ENCODE peak calls at places on chromosomes 13 and 19, in eight cellular contexts. One of them, this sample, is unnamed.

GRCh38 chr13:75512253-75512652 is 25.4 kb downstream of the COMMD6 start:
- DNase-seq in GM03348: no peak
- DNase-seq in NCI-H2171 treated with DMSO at 0.1 percent for 48 hours: no peak
- DNase-seq in PC-3: no peak
- DNase-seq in hypothalamus: no peak
- DNase-seq in stimulated activated CD4-positive, alpha-beta T cell treated with anti-CD3 and anti-CD28 coated beads, Interleukin-1b, Interleukin-23, amount 100 ng/mL, for 1 hour: no peak
- DNase-seq in activated naive CD4-positive, alpha-beta T cell treated with anti-CD3 and anti-CD28 coated beads, Interleukin-2, amount 10 ng/mL, durations not matched to agents 7 days and 5 days: no peak
- DNase-seq in left ventricle myocardium superior: no peak
- DNase-seq in this sample: no peak

GRCh38 chr19:39380521-39381502 is 10.1 kb downstream of the PAF1 start:
- DNase-seq in GM03348: no peak
- DNase-seq in NCI-H2171 treated with DMSO at 0.1 percent for 48 hours: no peak
- DNase-seq in PC-3: no peak
- DNase-seq in hypothalamus: no peak
- DNase-seq in stimulated activated CD4-positive, alpha-beta T cell treated with anti-CD3 and anti-CD28 coated beads, Interleukin-1b, Interleukin-23, amount 100 ng/mL, for 1 hour: no peak
- DNase-seq in activated naive CD4-positive, alpha-beta T cell treated with anti-CD3 and anti-CD28 coated beads, Interleukin-2, amount 10 ng/mL, durations not matched to agents 7 days and 5 days: no peak
- DNase-seq in left ventricle myocardium superior: no peak
- DNase-seq in this sample: no peak

GRCh38 chr13:27135023-27135422 is 36.6 kb downstream of the USP12 start:
- DNase-seq in GM03348: no peak
- DNase-seq in NCI-H2171 treated with DMSO at 0.1 percent for 48 hours: no peak
- DNase-seq in PC-3: peak; percentile 46
- DNase-seq in hypothalamus: no peak
- DNase-seq in stimulated activated CD4-positive, alpha-beta T cell treated with anti-CD3 and anti-CD28 coated beads, Interleukin-1b, Interleukin-23, amount 100 ng/mL, for 1 hour: no peak
- DNase-seq in activated naive CD4-positive, alpha-beta T cell treated with anti-CD3 and anti-CD28 coated beads, Interleukin-2, amount 10 ng/mL, durations not matched to agents 7 days and 5 days: no peak
- DNase-seq in left ventricle myocardium superior: no peak
- DNase-seq in this sample: no peak

GRCh38 chr13:112078216-112078615 is 11.3 kb downstream of the SOX1 start:
- DNase-seq in GM03348: no peak
- DNase-seq in NCI-H2171 treated with DMSO at 0.1 percent for 48 hours: no peak
- DNase-seq in PC-3: no peak
- DNase-seq in hypothalamus: no peak
- DNase-seq in stimulated activated CD4-positive, alpha-beta T cell treated with anti-CD3 and anti-CD28 coated beads, Interleukin-1b, Interleukin-23, amount 100 ng/mL, for 1 hour: no peak
- DNase-seq in activated naive CD4-positive, alpha-beta T cell treated with anti-CD3 and anti-CD28 coated beads, Interleukin-2, amount 10 ng/mL, durations not matched to agents 7 days and 5 days: no peak
- DNase-seq in left ventricle myocardium superior: no peak
- DNase-seq in this sample: no peak

GRCh38 chr19:18610556-18611326 is 1.9 kb upstream of the TMEM59L start:
- DNase-seq in GM03348: no peak
- DNase-seq in NCI-H2171 treated with DMSO at 0.1 percent for 48 hours: no peak
- DNase-seq in PC-3: no peak
- DNase-seq in hypothalamus: no peak
- DNase-seq in stimulated activated CD4-positive, alpha-beta T cell treated with anti-CD3 and anti-CD28 coated beads, Interleukin-1b, Interleukin-23, amount 100 ng/mL, for 1 hour: no peak
- DNase-seq in activated naive CD4-positive, alpha-beta T cell treated with anti-CD3 and anti-CD28 coated beads, Interleukin-2, amount 10 ng/mL, durations not matched to agents 7 days and 5 days: no peak
- DNase-seq in left ventricle myocardium superior: no peak
- DNase-seq in this sample: no peak

GRCh38 chr19:34452671-34453253 is 24.6 kb downstream of the UBA2 start:
- DNase-seq in GM03348: peak; percentile 9
- DNase-seq in NCI-H2171 treated with DMSO at 0.1 percent for 48 hours: no peak
- DNase-seq in PC-3: no peak
- DNase-seq in hypothalamus: no peak
- DNase-seq in stimulated activated CD4-positive, alpha-beta T cell treated with anti-CD3 and anti-CD28 coated beads, Interleukin-1b, Interleukin-23, amount 100 ng/mL, for 1 hour: no peak
- DNase-seq in activated naive CD4-positive, alpha-beta T cell treated with anti-CD3 and anti-CD28 coated beads, Interleukin-2, amount 10 ng/mL, durations not matched to agents 7 days and 5 days: no peak
- DNase-seq in left ventricle myocardium superior: no peak
- DNase-seq in this sample: no peak

GRCh38 chr19:18388328-18389094 is 2.6 kb downstream of the GDF15 start:
- DNase-seq in GM03348: peak; percentile 91
- DNase-seq in NCI-H2171 treated with DMSO at 0.1 percent for 48 hours: peak; percentile 76
- DNase-seq in PC-3: peak; percentile 83
- DNase-seq in hypothalamus: peak; percentile 32
- DNase-seq in stimulated activated CD4-positive, alpha-beta T cell treated with anti-CD3 and anti-CD28 coated beads, Interleukin-1b, Interleukin-23, amount 100 ng/mL, for 1 hour: peak; percentile 74
- DNase-seq in activated naive CD4-positive, alpha-beta T cell treated with anti-CD3 and anti-CD28 coated beads, Interleukin-2, amount 10 ng/mL, durations not matched to agents 7 days and 5 days: peak; percentile 83
- DNase-seq in left ventricle myocardium superior: peak; percentile 91
- DNase-seq in this sample: peak; percentile 93

GRCh38 chr13:45356966-45357689 is 16.1 kb upstream of the TPT1 start:
- DNase-seq in GM03348: no peak
- DNase-seq in NCI-H2171 treated with DMSO at 0.1 percent for 48 hours: no peak
- DNase-seq in PC-3: no peak
- DNase-seq in hypothalamus: no peak
- DNase-seq in stimulated activated CD4-positive, alpha-beta T cell treated with anti-CD3 and anti-CD28 coated beads, Interleukin-1b, Interleukin-23, amount 100 ng/mL, for 1 hour: no peak
- DNase-seq in activated naive CD4-positive, alpha-beta T cell treated with anti-CD3 and anti-CD28 coated beads, Interleukin-2, amount 10 ng/mL, durations not matched to agents 7 days and 5 days: no peak
- DNase-seq in left ventricle myocardium superior: no peak
- DNase-seq in this sample: no peak

GRCh38 chr13:99624936-99625540 is 123.8 kb downstream of the TM9SF2 start:
- DNase-seq in GM03348: no peak
- DNase-seq in NCI-H2171 treated with DMSO at 0.1 percent for 48 hours: no peak
- DNase-seq in PC-3: no peak
- DNase-seq in hypothalamus: no peak
- DNase-seq in stimulated activated CD4-positive, alpha-beta T cell treated with anti-CD3 and anti-CD28 coated beads, Interleukin-1b, Interleukin-23, amount 100 ng/mL, for 1 hour: no peak
- DNase-seq in activated naive CD4-positive, alpha-beta T cell treated with anti-CD3 and anti-CD28 coated beads, Interleukin-2, amount 10 ng/mL, durations not matched to agents 7 days and 5 days: no peak
- DNase-seq in left ventricle myocardium superior: no peak
- DNase-seq in this sample: no peak

GRCh38 chr19:38441660-38442348 is 8.3 kb downstream of the RYR1 start:
- DNase-seq in GM03348: no peak
- DNase-seq in NCI-H2171 treated with DMSO at 0.1 percent for 48 hours: no peak
- DNase-seq in PC-3: no peak
- DNase-seq in hypothalamus: no peak
- DNase-seq in stimulated activated CD4-positive, alpha-beta T cell treated with anti-CD3 and anti-CD28 coated beads, Interleukin-1b, Interleukin-23, amount 100 ng/mL, for 1 hour: no peak
- DNase-seq in activated naive CD4-positive, alpha-beta T cell treated with anti-CD3 and anti-CD28 coated beads, Interleukin-2, amount 10 ng/mL, durations not matched to agents 7 days and 5 days: peak; percentile 25
- DNase-seq in left ventricle myocardium superior: no peak
- DNase-seq in this sample: no peak

GRCh38 chr13:29849071-29849541 is 1.3 kb downstream of the UBL3 start:
- DNase-seq in GM03348: no peak
- DNase-seq in NCI-H2171 treated with DMSO at 0.1 percent for 48 hours: peak; percentile 9
- DNase-seq in PC-3: peak; percentile 40
- DNase-seq in hypothalamus: peak; percentile 3
- DNase-seq in stimulated activated CD4-positive, alpha-beta T cell treated with anti-CD3 and anti-CD28 coated beads, Interleukin-1b, Interleukin-23, amount 100 ng/mL, for 1 hour: no peak
- DNase-seq in activated naive CD4-positive, alpha-beta T cell treated with anti-CD3 and anti-CD28 coated beads, Interleukin-2, amount 10 ng/mL, durations not matched to agents 7 days and 5 days: peak; percentile 33
- DNase-seq in left ventricle myocardium superior: no peak
- DNase-seq in this sample: peak; percentile 20

GRCh38 chr13:80584306-80584705 is 243.4 kb upstream of the SPRY2 start:
- DNase-seq in GM03348: no peak
- DNase-seq in NCI-H2171 treated with DMSO at 0.1 percent for 48 hours: no peak
- DNase-seq in PC-3: no peak
- DNase-seq in hypothalamus: no peak
- DNase-seq in stimulated activated CD4-positive, alpha-beta T cell treated with anti-CD3 and anti-CD28 coated beads, Interleukin-1b, Interleukin-23, amount 100 ng/mL, for 1 hour: no peak
- DNase-seq in activated naive CD4-positive, alpha-beta T cell treated with anti-CD3 and anti-CD28 coated beads, Interleukin-2, amount 10 ng/mL, durations not matched to agents 7 days and 5 days: no peak
- DNase-seq in left ventricle myocardium superior: no peak
- DNase-seq in this sample: no peak

GRCh38 chr13:59834801-59835200 is 328.9 kb downstream of the DIAPH3 start:
- DNase-seq in GM03348: peak; percentile 31
- DNase-seq in NCI-H2171 treated with DMSO at 0.1 percent for 48 hours: no peak
- DNase-seq in PC-3: no peak
- DNase-seq in hypothalamus: no peak
- DNase-seq in stimulated activated CD4-positive, alpha-beta T cell treated with anti-CD3 and anti-CD28 coated beads, Interleukin-1b, Interleukin-23, amount 100 ng/mL, for 1 hour: no peak
- DNase-seq in activated naive CD4-positive, alpha-beta T cell treated with anti-CD3 and anti-CD28 coated beads, Interleukin-2, amount 10 ng/mL, durations not matched to agents 7 days and 5 days: no peak
- DNase-seq in left ventricle myocardium superior: no peak
- DNase-seq in this sample: no peak

GRCh38 chr19:1823539-1824251 is 11.6 kb upstream of the ATP8B3 start:
- DNase-seq in GM03348: no peak
- DNase-seq in NCI-H2171 treated with DMSO at 0.1 percent for 48 hours: no peak
- DNase-seq in PC-3: no peak
- DNase-seq in hypothalamus: no peak
- DNase-seq in stimulated activated CD4-positive, alpha-beta T cell treated with anti-CD3 and anti-CD28 coated beads, Interleukin-1b, Interleukin-23, amount 100 ng/mL, for 1 hour: no peak
- DNase-seq in activated naive CD4-positive, alpha-beta T cell treated with anti-CD3 and anti-CD28 coated beads, Interleukin-2, amount 10 ng/mL, durations not matched to agents 7 days and 5 days: no peak
- DNase-seq in left ventricle myocardium superior: peak; percentile 21
- DNase-seq in this sample: no peak

GRCh38 chr19:55447421-55448174 is 4.5 kb upstream of the SHISA7 start:
- DNase-seq in GM03348: peak; percentile 57
- DNase-seq in NCI-H2171 treated with DMSO at 0.1 percent for 48 hours: peak; percentile 80
- DNase-seq in PC-3: peak; percentile 57
- DNase-seq in hypothalamus: peak; percentile 23
- DNase-seq in stimulated activated CD4-positive, alpha-beta T cell treated with anti-CD3 and anti-CD28 coated beads, Interleukin-1b, Interleukin-23, amount 100 ng/mL, for 1 hour: no peak
- DNase-seq in activated naive CD4-positive, alpha-beta T cell treated with anti-CD3 and anti-CD28 coated beads, Interleukin-2, amount 10 ng/mL, durations not matched to agents 7 days and 5 days: no peak
- DNase-seq in left ventricle myocardium superior: no peak
- DNase-seq in this sample: peak; percentile 60

GRCh38 chr19:1775951-1776605 is 22.8 kb downstream of the ONECUT3 start:
- DNase-seq in GM03348: no peak
- DNase-seq in NCI-H2171 treated with DMSO at 0.1 percent for 48 hours: no peak
- DNase-seq in PC-3: no peak
- DNase-seq in hypothalamus: no peak
- DNase-seq in stimulated activated CD4-positive, alpha-beta T cell treated with anti-CD3 and anti-CD28 coated beads, Interleukin-1b, Interleukin-23, amount 100 ng/mL, for 1 hour: no peak
- DNase-seq in activated naive CD4-positive, alpha-beta T cell treated with anti-CD3 and anti-CD28 coated beads, Interleukin-2, amount 10 ng/mL, durations not matched to agents 7 days and 5 days: no peak
- DNase-seq in left ventricle myocardium superior: no peak
- DNase-seq in this sample: no peak

GRCh38 chr19:30217461-30217860 is 154.7 kb upstream of the ZNF536 start:
- DNase-seq in GM03348: no peak
- DNase-seq in NCI-H2171 treated with DMSO at 0.1 percent for 48 hours: no peak
- DNase-seq in PC-3: no peak
- DNase-seq in hypothalamus: no peak
- DNase-seq in stimulated activated CD4-positive, alpha-beta T cell treated with anti-CD3 and anti-CD28 coated beads, Interleukin-1b, Interleukin-23, amount 100 ng/mL, for 1 hour: no peak
- DNase-seq in activated naive CD4-positive, alpha-beta T cell treated with anti-CD3 and anti-CD28 coated beads, Interleukin-2, amount 10 ng/mL, durations not matched to agents 7 days and 5 days: no peak
- DNase-seq in left ventricle myocardium superior: no peak
- DNase-seq in this sample: no peak

GRCh38 chr13:35876601-35877000 is 254.6 kb downstream of the DCLK1 start:
- DNase-seq in GM03348: no peak
- DNase-seq in NCI-H2171 treated with DMSO at 0.1 percent for 48 hours: peak; percentile 2
- DNase-seq in PC-3: no peak
- DNase-seq in hypothalamus: no peak
- DNase-seq in stimulated activated CD4-positive, alpha-beta T cell treated with anti-CD3 and anti-CD28 coated beads, Interleukin-1b, Interleukin-23, amount 100 ng/mL, for 1 hour: no peak
- DNase-seq in activated naive CD4-positive, alpha-beta T cell treated with anti-CD3 and anti-CD28 coated beads, Interleukin-2, amount 10 ng/mL, durations not matched to agents 7 days and 5 days: no peak
- DNase-seq in left ventricle myocardium superior: no peak
- DNase-seq in this sample: no peak

GRCh38 chr19:53019684-53020083 is 6.0 kb downstream of the ERVV-1 start:
- DNase-seq in GM03348: no peak
- DNase-seq in NCI-H2171 treated with DMSO at 0.1 percent for 48 hours: no peak
- DNase-seq in PC-3: no peak
- DNase-seq in hypothalamus: no peak
- DNase-seq in stimulated activated CD4-positive, alpha-beta T cell treated with anti-CD3 and anti-CD28 coated beads, Interleukin-1b, Interleukin-23, amount 100 ng/mL, for 1 hour: no peak
- DNase-seq in activated naive CD4-positive, alpha-beta T cell treated with anti-CD3 and anti-CD28 coated beads, Interleukin-2, amount 10 ng/mL, durations not matched to agents 7 days and 5 days: peak; percentile 39
- DNase-seq in left ventricle myocardium superior: no peak
- DNase-seq in this sample: no peak

GRCh38 chr19:28469544-28469943 is 743.4 kb downstream of the UQCRFS1 start:
- DNase-seq in GM03348: no peak
- DNase-seq in NCI-H2171 treated with DMSO at 0.1 percent for 48 hours: no peak
- DNase-seq in PC-3: no peak
- DNase-seq in hypothalamus: no peak
- DNase-seq in stimulated activated CD4-positive, alpha-beta T cell treated with anti-CD3 and anti-CD28 coated beads, Interleukin-1b, Interleukin-23, amount 100 ng/mL, for 1 hour: no peak
- DNase-seq in activated naive CD4-positive, alpha-beta T cell treated with anti-CD3 and anti-CD28 coated beads, Interleukin-2, amount 10 ng/mL, durations not matched to agents 7 days and 5 days: no peak
- DNase-seq in left ventricle myocardium superior: no peak
- DNase-seq in this sample: no peak

GRCh38 chr19:35219008-35219407 is 9.5 kb downstream of the FAM187B start:
- DNase-seq in GM03348: no peak
- DNase-seq in NCI-H2171 treated with DMSO at 0.1 percent for 48 hours: no peak
- DNase-seq in PC-3: no peak
- DNase-seq in hypothalamus: no peak
- DNase-seq in stimulated activated CD4-positive, alpha-beta T cell treated with anti-CD3 and anti-CD28 coated beads, Interleukin-1b, Interleukin-23, amount 100 ng/mL, for 1 hour: no peak
- DNase-seq in activated naive CD4-positive, alpha-beta T cell treated with anti-CD3 and anti-CD28 coated beads, Interleukin-2, amount 10 ng/mL, durations not matched to agents 7 days and 5 days: no peak
- DNase-seq in left ventricle myocardium superior: no peak
- DNase-seq in this sample: no peak

GRCh38 chr13:113650275-113650674 is 7.7 kb downstream of the ATP4B start:
- DNase-seq in GM03348: no peak
- DNase-seq in NCI-H2171 treated with DMSO at 0.1 percent for 48 hours: no peak
- DNase-seq in PC-3: no peak
- DNase-seq in hypothalamus: no peak
- DNase-seq in stimulated activated CD4-positive, alpha-beta T cell treated with anti-CD3 and anti-CD28 coated beads, Interleukin-1b, Interleukin-23, amount 100 ng/mL, for 1 hour: no peak
- DNase-seq in activated naive CD4-positive, alpha-beta T cell treated with anti-CD3 and anti-CD28 coated beads, Interleukin-2, amount 10 ng/mL, durations not matched to agents 7 days and 5 days: peak; percentile 8
- DNase-seq in left ventricle myocardium superior: no peak
- DNase-seq in this sample: peak; percentile 14

GRCh38 chr13:66546534-66547379 is 683.4 kb downstream of the PCDH9 start:
- DNase-seq in GM03348: no peak
- DNase-seq in NCI-H2171 treated with DMSO at 0.1 percent for 48 hours: no peak
- DNase-seq in PC-3: peak; percentile 41
- DNase-seq in hypothalamus: no peak
- DNase-seq in stimulated activated CD4-positive, alpha-beta T cell treated with anti-CD3 and anti-CD28 coated beads, Interleukin-1b, Interleukin-23, amount 100 ng/mL, for 1 hour: no peak
- DNase-seq in activated naive CD4-positive, alpha-beta T cell treated with anti-CD3 and anti-CD28 coated beads, Interleukin-2, amount 10 ng/mL, durations not matched to agents 7 days and 5 days: no peak
- DNase-seq in left ventricle myocardium superior: no peak
- DNase-seq in this sample: no peak

GRCh38 chr19:46791944-46792343 is 3.5 kb upstream of the SLC1A5 start:
- DNase-seq in GM03348: no peak
- DNase-seq in NCI-H2171 treated with DMSO at 0.1 percent for 48 hours: peak; percentile 84
- DNase-seq in PC-3: no peak
- DNase-seq in hypothalamus: no peak
- DNase-seq in stimulated activated CD4-positive, alpha-beta T cell treated with anti-CD3 and anti-CD28 coated beads, Interleukin-1b, Interleukin-23, amount 100 ng/mL, for 1 hour: no peak
- DNase-seq in activated naive CD4-positive, alpha-beta T cell treated with anti-CD3 and anti-CD28 coated beads, Interleukin-2, amount 10 ng/mL, durations not matched to agents 7 days and 5 days: peak; percentile 63
- DNase-seq in left ventricle myocardium superior: no peak
- DNase-seq in this sample: no peak

GRCh38 chr13:69683921-69684663 is 423.5 kb upstream of the ATXN8OS start:
- DNase-seq in GM03348: no peak
- DNase-seq in NCI-H2171 treated with DMSO at 0.1 percent for 48 hours: no peak
- DNase-seq in PC-3: no peak
- DNase-seq in hypothalamus: no peak
- DNase-seq in stimulated activated CD4-positive, alpha-beta T cell treated with anti-CD3 and anti-CD28 coated beads, Interleukin-1b, Interleukin-23, amount 100 ng/mL, for 1 hour: no peak
- DNase-seq in activated naive CD4-positive, alpha-beta T cell treated with anti-CD3 and anti-CD28 coated beads, Interleukin-2, amount 10 ng/mL, durations not matched to agents 7 days and 5 days: no peak
- DNase-seq in left ventricle myocardium superior: no peak
- DNase-seq in this sample: no peak

GRCh38 chr19:15589760-15590451 is 25.1 kb upstream of the CYP4F8 start:
- DNase-seq in GM03348: no peak
- DNase-seq in NCI-H2171 treated with DMSO at 0.1 percent for 48 hours: no peak
- DNase-seq in PC-3: no peak
- DNase-seq in hypothalamus: no peak
- DNase-seq in stimulated activated CD4-positive, alpha-beta T cell treated with anti-CD3 and anti-CD28 coated beads, Interleukin-1b, Interleukin-23, amount 100 ng/mL, for 1 hour: no peak
- DNase-seq in activated naive CD4-positive, alpha-beta T cell treated with anti-CD3 and anti-CD28 coated beads, Interleukin-2, amount 10 ng/mL, durations not matched to agents 7 days and 5 days: no peak
- DNase-seq in left ventricle myocardium superior: no peak
- DNase-seq in this sample: no peak

GRCh38 chr13:26561636-26562537 is 4.4 kb downstream of the WASF3 start:
- DNase-seq in GM03348: peak; percentile 63
- DNase-seq in NCI-H2171 treated with DMSO at 0.1 percent for 48 hours: no peak
- DNase-seq in PC-3: no peak
- DNase-seq in hypothalamus: no peak
- DNase-seq in stimulated activated CD4-positive, alpha-beta T cell treated with anti-CD3 and anti-CD28 coated beads, Interleukin-1b, Interleukin-23, amount 100 ng/mL, for 1 hour: no peak
- DNase-seq in activated naive CD4-positive, alpha-beta T cell treated with anti-CD3 and anti-CD28 coated beads, Interleukin-2, amount 10 ng/mL, durations not matched to agents 7 days and 5 days: no peak
- DNase-seq in left ventricle myocardium superior: no peak
- DNase-seq in this sample: no peak

GRCh38 chr13:84706004-84706710 is 823.9 kb upstream of the SLITRK1 start:
- DNase-seq in GM03348: no peak
- DNase-seq in NCI-H2171 treated with DMSO at 0.1 percent for 48 hours: no peak
- DNase-seq in PC-3: no peak
- DNase-seq in hypothalamus: no peak
- DNase-seq in stimulated activated CD4-positive, alpha-beta T cell treated with anti-CD3 and anti-CD28 coated beads, Interleukin-1b, Interleukin-23, amount 100 ng/mL, for 1 hour: no peak
- DNase-seq in activated naive CD4-positive, alpha-beta T cell treated with anti-CD3 and anti-CD28 coated beads, Interleukin-2, amount 10 ng/mL, durations not matched to agents 7 days and 5 days: no peak
- DNase-seq in left ventricle myocardium superior: no peak
- DNase-seq in this sample: no peak

GRCh38 chr13:48728226-48728625 is 74.5 kb downstream of the CYSLTR2 start:
- DNase-seq in GM03348: no peak
- DNase-seq in NCI-H2171 treated with DMSO at 0.1 percent for 48 hours: no peak
- DNase-seq in PC-3: no peak
- DNase-seq in hypothalamus: no peak
- DNase-seq in stimulated activated CD4-positive, alpha-beta T cell treated with anti-CD3 and anti-CD28 coated beads, Interleukin-1b, Interleukin-23, amount 100 ng/mL, for 1 hour: no peak
- DNase-seq in activated naive CD4-positive, alpha-beta T cell treated with anti-CD3 and anti-CD28 coated beads, Interleukin-2, amount 10 ng/mL, durations not matched to agents 7 days and 5 days: no peak
- DNase-seq in left ventricle myocardium superior: no peak
- DNase-seq in this sample: no peak

GRCh38 chr13:21672811-21673591 is 2.1 kb downstream of the FGF9 start:
- DNase-seq in GM03348: peak; percentile 55
- DNase-seq in NCI-H2171 treated with DMSO at 0.1 percent for 48 hours: no peak
- DNase-seq in PC-3: no peak
- DNase-seq in hypothalamus: no peak
- DNase-seq in stimulated activated CD4-positive, alpha-beta T cell treated with anti-CD3 and anti-CD28 coated beads, Interleukin-1b, Interleukin-23, amount 100 ng/mL, for 1 hour: no peak
- DNase-seq in activated naive CD4-positive, alpha-beta T cell treated with anti-CD3 and anti-CD28 coated beads, Interleukin-2, amount 10 ng/mL, durations not matched to agents 7 days and 5 days: no peak
- DNase-seq in left ventricle myocardium superior: no peak
- DNase-seq in this sample: no peak

GRCh38 chr13:52085416-52085815 is 43.5 kb downstream of the NEK5 start:
- DNase-seq in GM03348: peak; percentile 81
- DNase-seq in NCI-H2171 treated with DMSO at 0.1 percent for 48 hours: no peak
- DNase-seq in PC-3: no peak
- DNase-seq in hypothalamus: no peak
- DNase-seq in stimulated activated CD4-positive, alpha-beta T cell treated with anti-CD3 and anti-CD28 coated beads, Interleukin-1b, Interleukin-23, amount 100 ng/mL, for 1 hour: no peak
- DNase-seq in activated naive CD4-positive, alpha-beta T cell treated with anti-CD3 and anti-CD28 coated beads, Interleukin-2, amount 10 ng/mL, durations not matched to agents 7 days and 5 days: no peak
- DNase-seq in left ventricle myocardium superior: no peak
- DNase-seq in this sample: no peak

GRCh38 chr13:108315273-108315672 is 45.8 kb downstream of the TNFSF13B start:
- DNase-seq in GM03348: no peak
- DNase-seq in NCI-H2171 treated with DMSO at 0.1 percent for 48 hours: no peak
- DNase-seq in PC-3: no peak
- DNase-seq in hypothalamus: no peak
- DNase-seq in stimulated activated CD4-positive, alpha-beta T cell treated with anti-CD3 and anti-CD28 coated beads, Interleukin-1b, Interleukin-23, amount 100 ng/mL, for 1 hour: no peak
- DNase-seq in activated naive CD4-positive, alpha-beta T cell treated with anti-CD3 and anti-CD28 coated beads, Interleukin-2, amount 10 ng/mL, durations not matched to agents 7 days and 5 days: no peak
- DNase-seq in left ventricle myocardium superior: no peak
- DNase-seq in this sample: no peak

GRCh38 chr19:40395956-40396355 is 6.0 kb upstream of the HIPK4 start:
- DNase-seq in GM03348: no peak
- DNase-seq in NCI-H2171 treated with DMSO at 0.1 percent for 48 hours: no peak
- DNase-seq in PC-3: no peak
- DNase-seq in hypothalamus: no peak
- DNase-seq in stimulated activated CD4-positive, alpha-beta T cell treated with anti-CD3 and anti-CD28 coated beads, Interleukin-1b, Interleukin-23, amount 100 ng/mL, for 1 hour: no peak
- DNase-seq in activated naive CD4-positive, alpha-beta T cell treated with anti-CD3 and anti-CD28 coated beads, Interleukin-2, amount 10 ng/mL, durations not matched to agents 7 days and 5 days: no peak
- DNase-seq in left ventricle myocardium superior: no peak
- DNase-seq in this sample: no peak

GRCh38 chr19:18130523-18131242 is 22.3 kb upstream of the PIK3R2 start:
- DNase-seq in GM03348: no peak
- DNase-seq in NCI-H2171 treated with DMSO at 0.1 percent for 48 hours: no peak
- DNase-seq in PC-3: no peak
- DNase-seq in hypothalamus: no peak
- DNase-seq in stimulated activated CD4-positive, alpha-beta T cell treated with anti-CD3 and anti-CD28 coated beads, Interleukin-1b, Interleukin-23, amount 100 ng/mL, for 1 hour: no peak
- DNase-seq in activated naive CD4-positive, alpha-beta T cell treated with anti-CD3 and anti-CD28 coated beads, Interleukin-2, amount 10 ng/mL, durations not matched to agents 7 days and 5 days: no peak
- DNase-seq in left ventricle myocardium superior: no peak
- DNase-seq in this sample: no peak

This sample was measured in heart left ventricle.